ENCODE peak calls at places on chromosomes 6 and 20, in four cellular contexts. A, N, O and D are unnamed samples.
A peak's percentile ranks its signal among the peaks of the same experiment; 100 is the strongest.

GRCh38 chr6:168009331-168009730 is 11.9 kb downstream of the KIF25 start:
- DNase-seq in O (no peak), N (no peak), A (no peak), D (no peak)

GRCh38 chr6:162974685-162975084 is 246.9 kb downstream of the PACRG start:
- DNase-seq in N (no peak), O (no peak), A (no peak), D (no peak)

GRCh38 chr6:89302936-89303335 is 12.2 kb downstream of the GABRR2 start:
- DNase-seq in A (no peak), O (no peak), N (no peak), D (no peak)

GRCh38 chr20:46770330-46771194 is 61.1 kb downstream of the SLC2A10 start:
- DNase-seq in O (no peak), N (no peak), A (no peak), D (no peak)

GRCh38 chr20:2300420-2300819 is 4.6 kb downstream of the TGM3 start:
- DNase-seq in O (no peak), N (no peak), A (no peak), D (no peak)

GRCh38 chr6:43009124-43009523 is 4.6 kb downstream of the MEA1 start:
- DNase-seq in A (no peak), N (no peak), O (peak; percentile 62), D (peak; percentile 8)

GRCh38 chr6:13454286-13455221 is 32.8 kb downstream of the GFOD1 start:
- DNase-seq in O (no peak), A (no peak), N (peak; percentile 69), D (peak; percentile 65)

GRCh38 chr20:2558581-2559301 is 22.4 kb downstream of the TMC2 start:
- DNase-seq in N (no peak), O (no peak), A (no peak), D (no peak)

GRCh38 chr6:119978274-119978889 is 628.8 kb upstream of the MAN1A1 start:
- DNase-seq in A (no peak), N (no peak), O (peak; percentile 23), D (no peak)

GRCh38 chr20:17287503-17287902 is 60.7 kb downstream of the PCSK2 start:
- DNase-seq in A (no peak), N (no peak), O (peak; percentile 27), D (no peak)

GRCh38 chr6:170410241-170410640 is 103.7 kb downstream of the FAM120B start:
- DNase-seq in N (no peak), O (no peak), A (no peak), D (no peak)

GRCh38 chr6:31871068-31871659 is 7.6 kb downstream of the SLC44A4 start:
- DNase-seq in N (no peak), A (no peak), O (peak; percentile 31), D (no peak)

GRCh38 chr6:134235937-134236751 is 81.8 kb downstream of the SGK1 start:
- DNase-seq in A (no peak), O (no peak), N (no peak), D (peak; percentile 30)

GRCh38 chr20:10634683-10635411 is 39.0 kb downstream of the JAG1 start:
- DNase-seq in O (no peak), A (no peak), N (no peak), D (no peak)

GRCh38 chr6:134288538-134289203 is 29.2 kb downstream of the SGK1 start:
- DNase-seq in O (no peak), A (no peak), N (no peak), D (no peak)

GRCh38 chr20:31569163-31570020 is 35.7 kb upstream of the ID1 start:
- DNase-seq in N (peak; percentile 41), A (peak; percentile 69), O (peak; percentile 71), D (peak; percentile 42)

GRCh38 chr6:74369556-74369993 is 673.6 kb downstream of the CD109 start:
- DNase-seq in A (no peak), N (no peak), O (no peak), D (no peak)

GRCh38 chr6:125237764-125238163 is 64.0 kb downstream of the HDDC2 start:
- DNase-seq in O (no peak), N (no peak), A (no peak), D (no peak)

GRCh38 chr6:110173506-110174132 is 5.9 kb downstream of the WASF1 start:
- DNase-seq in O (peak; percentile 48), N (no peak), A (no peak), D (no peak)

GRCh38 chr6:152404936-152405595 is 232.1 kb downstream of the SYNE1 start:
- DNase-seq in O (no peak), A (no peak), N (no peak), D (no peak)

GRCh38 chr20:19435820-19436219 is 223.4 kb downstream of the SLC24A3 start:
- DNase-seq in N (no peak), A (no peak), O (no peak), D (no peak)

GRCh38 chr6:63573899-63574553 is 1.7 kb downstream of the LOC128125822 start:
- DNase-seq in N (no peak), O (peak; percentile 84), A (peak; percentile 36), D (peak; percentile 51)

GRCh38 chr6:38110407-38111025 is 291.0 kb downstream of the ZFAND3 start:
- DNase-seq in O (no peak), A (no peak), N (no peak), D (no peak)

GRCh38 chr6:126764104-126764503 is 354.4 kb upstream of the RSPO3 start:
- DNase-seq in O (no peak), N (no peak), A (no peak), D (no peak)

GRCh38 chr20:33267691-33268090 is 15.3 kb upstream of the BPIFB1 start:
- DNase-seq in N (no peak), O (no peak), A (no peak), D (no peak)

GRCh38 chr6:164927288-164928040 is 381.9 kb downstream of the C6orf118 start:
- DNase-seq in N (peak; percentile 79), O (peak; percentile 61), A (peak; percentile 45), D (peak; percentile 25)